ENCODE peak calls at places on chromosomes 7 and 10, in ten cellular contexts. W is Caco-2, N is transverse colon, R is lower lobe of right lung, G is left ventricle myocardium inferior, J is brain microvascular endothelial cell, E is astrocyte, O is heart right ventricle, Q is mammary epithelial cell, I is dorsolateral prefrontal cortex. P is an unnamed sample.

GRCh38 chr7:88377421-88377820 is 70.7 kb upstream of the STEAP4 start:
- DNase-seq in W (peak; percentile 11), N (no peak), R (no peak), G (no peak), J (no peak), E (no peak), O (no peak), Q (peak; percentile 21), I (no peak), P (peak; percentile 23)

GRCh38 chr7:114086906-114087651 is 168.3 kb upstream of the PPP1R3A start:
- DNase-seq in W (no peak), N (peak; percentile 42), R (peak; percentile 46), G (no peak), J (peak; percentile 40), E (peak; percentile 25), O (no peak), Q (peak; percentile 3), I (no peak), P (no peak)

GRCh38 chr10:113854757-113855626 is 531 bp downstream of the NHLRC2 start:
- DNase-seq in W (peak; percentile 73), N (peak; percentile 52), R (peak; percentile 65), G (peak; percentile 53), J (peak; percentile 41), E (peak; percentile 39), O (peak; percentile 49), Q (peak; percentile 31), I (peak; percentile 32), P (no peak)

GRCh38 chr10:108454793-108455192 is 1290.3 kb upstream of the SORCS1 start:
- DNase-seq in W (no peak), N (no peak), R (no peak), G (no peak), J (no peak), E (no peak), O (no peak), Q (no peak), I (no peak), P (no peak)

GRCh38 chr10:76001461-76001860 is 570.0 kb downstream of the LRMDA start:
- DNase-seq in W (no peak), N (no peak), R (no peak), G (no peak), J (no peak), E (no peak), O (no peak), Q (no peak), I (no peak), P (no peak)

GRCh38 chr7:137774793-137775201 is 72.0 kb downstream of the DGKI start:
- DNase-seq in W (no peak), N (no peak), R (no peak), G (no peak), J (peak; percentile 38), E (peak; percentile 59), O (no peak), Q (peak; percentile 68), I (no peak), P (peak; percentile 38)

GRCh38 chr10:14186245-14186644 is 144.5 kb downstream of the FRMD4A start:
- DNase-seq in W (peak; percentile 53), N (no peak), R (no peak), G (no peak), J (peak; percentile 51), E (no peak), O (no peak), Q (no peak), I (no peak), P (no peak)

GRCh38 chr10:13001041-13001886 is at the start of gene CCDC3:
- DNase-seq in W (peak; percentile 58), N (no peak), R (peak; percentile 40), G (peak; percentile 28), J (no peak), E (no peak), O (peak; percentile 19), Q (no peak), I (no peak), P (no peak)

GRCh38 chr7:70390251-70390650 is 741.7 kb upstream of the GALNT17 start:
- DNase-seq in W (no peak), N (no peak), R (no peak), G (no peak), J (no peak), E (peak; percentile 70), O (no peak), Q (no peak), I (no peak), P (no peak)

GRCh38 chr10:102665904-102666509 is 21.7 kb downstream of the TRIM8 start:
- DNase-seq in W (no peak), N (no peak), R (no peak), G (no peak), J (no peak), E (no peak), O (no peak), Q (no peak), I (no peak), P (no peak)

GRCh38 chr7:42076870-42077269 is 160.1 kb downstream of the GLI3 start:
- DNase-seq in W (no peak), N (no peak), R (no peak), G (no peak), J (no peak), E (no peak), O (no peak), Q (no peak), I (no peak), P (no peak)

GRCh38 chr7:42080831-42081230 is 156.2 kb downstream of the GLI3 start:
- DNase-seq in W (no peak), N (no peak), R (no peak), G (no peak), J (no peak), E (no peak), O (no peak), Q (no peak), I (no peak), P (no peak)

GRCh38 chr7:42081672-42082071 is 155.3 kb downstream of the GLI3 start:
- DNase-seq in W (no peak), N (no peak), R (no peak), G (no peak), J (no peak), E (no peak), O (no peak), Q (no peak), I (no peak), P (no peak)

GRCh38 chr7:42074079-42074478 is 162.9 kb downstream of the GLI3 start:
- DNase-seq in W (no peak), N (no peak), R (no peak), G (no peak), J (no peak), E (no peak), O (no peak), Q (no peak), I (no peak), P (no peak)

GRCh38 chr7:42077276-42078135 is 159.5 kb downstream of the GLI3 start:
- DNase-seq in W (no peak), N (no peak), R (no peak), G (no peak), J (no peak), E (no peak), O (no peak), Q (peak; percentile 31), I (no peak), P (no peak)
- H3K27me3 ChIP-seq in W (no peaks in the 10 kb centered on the region), N (no peaks in the 10 kb centered on the region), R (no peaks in the 10 kb centered on the region), G (no peaks in the 10 kb centered on the region), J (no peaks in the 10 kb centered on the region), E (no peaks in the 10 kb centered on the region), O (no peaks in the 10 kb centered on the region), Q (no peaks in the 10 kb centered on the region), I (no peaks in the 10 kb centered on the region), P (no peaks in the 10 kb centered on the region)

DNA sequence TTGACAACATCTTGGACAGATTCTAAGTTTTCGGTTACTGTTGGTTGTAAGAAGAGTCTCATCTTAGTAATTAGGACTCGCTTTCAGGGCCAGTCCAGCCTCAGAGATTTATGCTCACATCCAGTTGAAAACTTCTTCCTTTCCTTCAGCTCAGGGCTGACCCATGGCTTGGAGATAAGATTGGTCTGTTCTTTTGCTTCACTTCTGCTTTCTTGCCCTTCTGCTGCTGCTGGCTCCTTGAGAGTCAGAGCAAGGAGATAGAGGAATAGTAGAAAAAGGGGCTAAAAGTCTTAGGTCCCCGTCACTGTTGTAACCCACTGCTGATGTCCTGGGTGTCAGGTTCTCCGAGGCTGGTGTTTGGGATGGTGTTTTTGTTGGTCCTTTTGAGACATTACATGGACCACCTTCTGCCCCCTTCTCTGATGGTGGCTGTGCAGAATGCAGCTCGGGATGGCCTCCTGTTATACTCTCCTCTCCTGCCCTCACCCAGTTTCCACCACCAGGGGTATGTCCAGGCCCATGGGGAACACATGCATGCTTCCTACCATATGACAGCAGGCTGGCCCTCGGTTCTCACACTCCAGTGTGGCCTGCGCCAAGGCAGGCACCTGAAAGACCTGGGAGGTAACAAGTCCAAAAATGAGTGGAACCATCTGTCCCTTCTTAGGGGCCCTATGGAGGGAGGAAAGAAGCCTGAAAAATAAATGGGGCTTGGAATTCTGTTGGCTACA is 67.8 kb upstream of the PCBD1 start:
- DNase-seq in W (peak; percentile 67), N (no peak), R (no peak), G (no peak), J (no peak), E (no peak), O (no peak), Q (no peak), I (peak; percentile 52), P (no peak)
- TF ChIP-seq CTCF in W (peak; percentile 62), N (no peak), R (no peak), G (peak; percentile 14), J (peak; percentile 36), E (no peak), O (no peak), Q (peak; percentile 4), I (no peak), P (no peak)

GRCh38 chr7:1733206-1733907 is 63.3 kb downstream of the ELFN1 start:
- DNase-seq in W (peak; percentile 50), N (no peak), R (no peak), G (peak; percentile 40), J (no peak), E (no peak), O (no peak), Q (no peak), I (no peak), P (no peak)
- H3K27me3 ChIP-seq in W (no peaks in the 10 kb centered on the region), N (peaks cover 32% of the 10 kb centered on the region), R (no peaks in the 10 kb centered on the region), G (no peaks in the 10 kb centered on the region), J (peaks cover 2% of the 10 kb centered on the region), E (peaks cover 2% of the 10 kb centered on the region), O (no peaks in the 10 kb centered on the region), Q (peaks cover 4% of the 10 kb centered on the region), I (no peaks in the 10 kb centered on the region), P (peaks cover 27% of the 10 kb centered on the region)

GRCh38 chr7:129394101-129394500 is 40.1 kb upstream of the STRIP2 start:
- DNase-seq in W (no peak), N (no peak), R (no peak), G (no peak), J (no peak), E (no peak), O (no peak), Q (no peak), I (no peak), P (peak; percentile 18)

GRCh38 chr7:129390314-129390713 is 43.9 kb upstream of the STRIP2 start:
- DNase-seq in W (no peak), N (no peak), R (no peak), G (no peak), J (no peak), E (no peak), O (no peak), Q (no peak), I (no peak), P (no peak)

GRCh38 chr7:129393255-129393654 is 41.0 kb upstream of the STRIP2 start:
- DNase-seq in W (no peak), N (no peak), R (no peak), G (no peak), J (no peak), E (no peak), O (no peak), Q (no peak), I (no peak), P (no peak)

GRCh38 chr7:129391546-129392211 is 42.6 kb upstream of the STRIP2 start:
- DNase-seq in W (no peak), N (no peak), R (no peak), G (no peak), J (no peak), E (no peak), O (no peak), Q (no peak), I (no peak), P (no peak)

GRCh38 chr7:129394982-129395906 is 39.0 kb upstream of the STRIP2 start:
- DNase-seq in W (no peak), N (no peak), R (no peak), G (no peak), J (no peak), E (no peak), O (no peak), Q (no peak), I (no peak), P (no peak)
- TF ChIP-seq CTCF in W (no peak), N (no peak), R (no peak), G (no peak), J (no peak), E (no peak), O (no peak), Q (no peak), I (no peak), P (no peak)